ENCODE peak calls at places on chromosomes 3 and 15, in nine cellular contexts. F is AG04450, N is esophagus squamous epithelium, D is kidney, E is cardiac muscle cell, U is cardiac fibroblast, H is sigmoid colon, C is Panc1, T is mucosa of descending colon. V is an unnamed sample.

GRCh38 chr3:167740961-167741587 is 5.6 kb downstream of the SERPINI1 start:
- DNase-seq in H (no peak), T (no peak), N (no peak), C (no peak), D (no peak), U (peak; percentile 59), E (peak; percentile 57), F (no peak), V (peak; percentile 18)

GRCh38 chr15:25863067-25863967 is at the start of gene ATP10A:
- DNase-seq in E (peak; percentile 50), T (peak; percentile 54), N (no peak), U (peak; percentile 53), C (no peak), H (peak; percentile 74), F (no peak), D (no peak), V (no peak)

GRCh38 chr3:159904911-159905310 is 83.7 kb upstream of the IL12A start:
- DNase-seq in F (no peak), U (no peak), E (no peak), C (no peak), N (no peak), T (no peak), D (no peak), H (no peak), V (peak; percentile 19)

GRCh38 chr3:16998236-16998923 is 113.6 kb downstream of the PLCL2 start:
- DNase-seq in D (no peak), C (no peak), F (no peak), N (no peak), T (no peak), E (no peak), U (peak; percentile 27), H (no peak), V (no peak)

GRCh38 chr15:84715442-84716035 is 400 bp downstream of the SEC11A start:
- DNase-seq in N (no peak), D (peak; percentile 73), C (no peak), H (peak; percentile 67), F (no peak), U (peak; percentile 33), E (peak; percentile 52), T (peak; percentile 59), V (no peak)

GRCh38 chr3:140050977-140051957 is 116.3 kb downstream of the CLSTN2 start:
- DNase-seq in E (peak; percentile 27), F (no peak), U (no peak), H (no peak), T (no peak), C (no peak), D (no peak), N (no peak), V (no peak)

GRCh38 chr3:127667119-127667681 is 5.6 kb upstream of the ABTB1 start:
- DNase-seq in F (no peak), U (no peak), H (no peak), E (no peak), C (no peak), T (no peak), D (no peak), N (no peak), V (no peak)

GRCh38 chr15:80744826-80745225 is 34.3 kb upstream of the CEMIP start:
- DNase-seq in U (peak; percentile 37), H (no peak), T (no peak), N (no peak), C (no peak), D (no peak), E (no peak), F (no peak), V (no peak)

GRCh38 chr3:31831526-31832034 is 149.5 kb downstream of the OSBPL10 start:
- DNase-seq in E (no peak), N (no peak), C (no peak), F (no peak), H (no peak), T (no peak), D (no peak), U (no peak), V (no peak)

GRCh38 chr3:31828007-31828406 is 153.1 kb downstream of the OSBPL10 start:
- DNase-seq in H (no peak), C (no peak), N (no peak), F (no peak), E (no peak), U (no peak), T (no peak), D (no peak), V (no peak)

GRCh38 chr3:31829826-31830426 is 151.1 kb downstream of the OSBPL10 start:
- DNase-seq in H (no peak), T (no peak), C (no peak), E (no peak), D (no peak), U (no peak), N (no peak), F (no peak), V (no peak)

GRCh38 chr3:31832576-31832975 is 148.5 kb downstream of the OSBPL10 start:
- DNase-seq in U (no peak), T (no peak), F (no peak), N (no peak), E (no peak), C (no peak), D (no peak), H (no peak), V (no peak)

GRCh38 chr3:31829011-31829410 is 152.1 kb downstream of the OSBPL10 start:
- DNase-seq in N (no peak), F (no peak), H (no peak), C (no peak), T (no peak), D (no peak), E (no peak), U (no peak), V (no peak)
- TF ChIP-seq CTCF in N (no peak), F (no peak), H (no peak), C (no peak), T (no peak), D (no peak), E (no peak), U (no peak), V (no peak)

DNA sequence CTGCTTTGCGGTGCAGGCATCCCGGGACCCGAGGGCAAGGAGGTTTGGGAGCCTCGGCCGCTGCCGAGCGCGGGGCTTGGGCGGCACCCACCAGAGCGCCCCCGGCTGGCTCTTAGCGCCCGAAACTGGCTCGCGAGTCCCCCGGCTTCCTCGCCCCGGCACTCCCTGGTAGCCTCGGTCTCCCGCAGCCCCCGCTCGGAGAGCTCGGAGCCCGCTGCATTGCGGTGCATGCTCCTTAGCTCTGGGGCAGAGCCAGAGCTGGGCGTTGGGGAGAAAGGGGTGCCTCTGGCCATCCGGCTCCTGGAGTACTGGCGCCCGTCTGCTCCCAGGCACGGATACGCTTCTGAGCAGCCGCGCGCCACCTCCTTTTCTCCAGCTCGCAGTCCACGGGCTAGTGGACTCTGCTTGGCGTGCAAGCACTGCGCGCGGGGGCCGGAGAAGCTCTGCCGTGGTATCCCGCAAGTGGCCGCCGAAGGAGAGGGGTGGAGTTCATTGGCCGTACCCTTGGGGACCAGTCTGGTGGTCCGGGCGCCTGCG is 784 bp downstream of the EPHB1 start:
- DNase-seq in N (no peak), E (peak; percentile 35), F (no peak), H (peak; percentile 67), C (no peak), T (no peak), D (peak; percentile 82), U (peak; percentile 22), V (no peak)
- H3K4me3 ChIP-seq in N (peak overlapping the region; percentile 55), E (peak overlapping the region; percentile 43), F (peak overlapping the region; percentile 57), H (peak overlapping the region; percentile 57), C (peak overlapping the region; percentile 56), T (no peak overlapping the region), D (peak overlapping the region; percentile 67), U (peak overlapping the region; percentile 40), V (peak overlapping the region; percentile 57)

GRCh38 chr15:92650966-92651365 is 4.6 kb downstream of the FAM174B start:
- DNase-seq in F (no peak), E (no peak), T (no peak), U (no peak), D (no peak), H (no peak), N (no peak), C (no peak), V (no peak)

GRCh38 chr15:92648190-92648875 is 7.2 kb downstream of the FAM174B start:
- DNase-seq in E (no peak), T (no peak), F (no peak), H (no peak), U (no peak), C (no peak), D (no peak), N (no peak), V (no peak)

GRCh38 chr15:92651877-92652575 is 3.5 kb downstream of the FAM174B start:
- DNase-seq in N (no peak), F (no peak), E (no peak), T (no peak), D (no peak), C (no peak), U (no peak), H (no peak), V (no peak)

GRCh38 chr15:92652576-92652966 is 3.0 kb downstream of the FAM174B start:
- DNase-seq in H (no peak), U (no peak), F (no peak), T (no peak), E (no peak), N (no peak), D (no peak), C (no peak), V (no peak)

DNA sequence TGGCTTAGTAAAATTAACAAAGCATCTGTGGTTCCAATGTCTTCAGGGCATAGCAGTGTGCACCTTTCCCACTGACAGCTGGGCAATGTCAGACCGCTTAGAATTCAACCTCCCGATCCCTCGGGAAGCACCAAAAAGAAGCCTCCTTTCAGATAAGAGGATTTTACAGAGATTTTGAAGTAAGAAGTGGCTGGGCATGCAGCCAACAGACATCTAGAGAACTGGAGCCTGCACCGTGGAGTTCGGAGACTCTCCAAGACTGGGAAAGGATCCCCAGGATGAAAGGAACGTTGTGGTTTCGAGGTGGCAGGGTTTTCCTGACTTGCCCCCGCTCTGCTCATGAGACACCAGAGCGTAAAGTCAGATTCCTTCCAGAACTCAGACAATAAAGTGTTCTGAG is 5.3 kb downstream of the FAM174B start:
- DNase-seq in D (no peak), U (peak; percentile 52), F (no peak), N (no peak), E (peak; percentile 26), C (no peak), T (no peak), H (no peak), V (peak; percentile 53)
- TF ChIP-seq CTCF in D (no peak), U (no peak), F (no peak), N (no peak), E (no peak), C (no peak), T (no peak), H (no peak), V (no peak)

GRCh38 chr15:96411056-96412031 is 80.8 kb downstream of the NR2F2 start:
- DNase-seq in H (no peak), C (no peak), F (no peak), E (no peak), D (no peak), N (no peak), T (no peak), U (no peak), V (no peak)

GRCh38 chr15:96407482-96407881 is 77.0 kb downstream of the NR2F2 start:
- DNase-seq in F (no peak), N (no peak), H (no peak), T (no peak), U (no peak), D (no peak), E (no peak), C (no peak), V (no peak)

GRCh38 chr15:96408591-96409183 is 78.2 kb downstream of the NR2F2 start:
- DNase-seq in F (no peak), N (no peak), D (no peak), T (no peak), H (no peak), C (no peak), E (no peak), U (no peak), V (no peak)

GRCh38 chr15:96410175-96411055 is 79.9 kb downstream of the NR2F2 start:
- DNase-seq in D (no peak), U (no peak), H (no peak), T (no peak), C (no peak), F (no peak), E (no peak), N (no peak), V (no peak)

DNA sequence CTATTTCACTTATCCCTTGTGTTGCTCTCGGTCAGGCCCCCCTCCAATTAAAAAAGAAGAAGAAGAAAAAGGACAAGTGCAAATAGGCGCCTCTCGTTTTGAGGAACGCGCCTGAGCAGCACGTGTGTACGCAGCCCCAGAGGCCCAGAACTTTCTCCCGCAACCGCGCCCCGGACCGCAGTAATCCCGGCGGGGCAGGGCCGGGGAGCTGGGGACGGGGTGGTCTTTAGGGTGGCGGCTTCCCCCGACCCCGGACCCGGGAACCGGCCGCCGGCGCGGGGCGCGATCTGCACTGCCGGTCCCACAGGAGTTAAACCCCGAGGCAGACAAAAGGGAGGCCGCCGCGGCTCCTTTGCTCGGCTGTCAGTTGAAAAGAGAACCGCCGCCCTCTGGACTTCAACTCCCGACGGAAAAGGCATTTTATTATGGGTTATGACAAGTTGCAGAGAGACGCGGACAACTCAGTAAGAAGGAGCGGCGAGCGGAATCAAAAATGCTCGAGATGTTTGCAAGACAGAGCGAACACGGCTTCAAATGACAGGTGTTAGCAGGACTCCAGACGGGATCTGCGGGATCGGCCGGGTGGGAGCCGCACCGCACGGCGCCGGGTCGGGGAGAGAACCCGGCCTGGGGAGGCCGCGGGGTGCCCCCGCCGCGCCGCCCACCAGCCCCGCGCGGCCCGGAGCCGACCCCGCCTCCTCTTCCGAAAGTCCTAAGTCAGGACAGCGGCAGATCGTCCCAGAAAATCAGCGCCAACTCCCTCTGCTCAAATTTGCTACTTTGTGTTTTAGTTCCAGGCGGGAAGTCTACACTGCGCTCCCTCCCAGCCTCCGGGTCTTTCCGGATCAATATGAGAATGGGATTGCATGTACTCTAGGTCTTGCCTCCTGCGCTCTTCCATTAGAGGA is 79.0 kb downstream of the NR2F2 start:
- DNase-seq in F (no peak), E (peak; percentile 21), C (no peak), T (no peak), H (no peak), D (no peak), U (peak; percentile 5), N (no peak), V (no peak)
- H3K4me3 ChIP-seq in F (peak overlapping the region; percentile 20), E (peak overlapping the region; percentile 8), C (peak overlapping the region; percentile 29), T (no peak overlapping the region), H (peak overlapping the region; percentile 22), D (peak overlapping the region; percentile 56), U (no peak overlapping the region), N (peak overlapping the region; percentile 44), V (peak overlapping the region; percentile 13)